ENCODE peak calls at places on chromosome 16, in six cellular contexts. K is activated naive CD4-positive, alpha-beta T cell treated with Interleukin-2 at 50 U/mL for 16 hours; C is type B pancreatic cell; B is activated T-helper 1 cell treated with Interleukin-2 at 50 U/mL for 16 hours; U is substantia nigra; I is germinal center. Y is an unnamed sample.

GRCh38 chr16:324451-325334 is 27.8 kb downstream of the AXIN1 start:
- DNase-seq in K (peak; percentile 64), C (no peak), B (peak; percentile 65), U (no peak), I (peak; percentile 53), Y (no peak)

GRCh38 chr16:82990155-82990554 is 363.4 kb downstream of the CDH13 start:
- DNase-seq in K (no peak), C (no peak), B (no peak), U (no peak), I (no peak), Y (no peak)

GRCh38 chr16:53031323-53031942 is 21.3 kb downstream of the CHD9NB start:
- DNase-seq in K (no peak), C (no peak), B (no peak), U (no peak), I (no peak), Y (no peak)

GRCh38 chr16:27446721-27447120 is 44.7 kb downstream of the IL21R start:
- DNase-seq in K (peak; percentile 69), C (no peak), B (peak; percentile 75), U (no peak), I (peak; percentile 46), Y (peak; percentile 45)

GRCh38 chr16:85392756-85393673 is 220.1 kb upstream of the GSE1 start:
- DNase-seq in K (no peak), C (no peak), B (no peak), U (no peak), I (no peak), Y (peak; percentile 34)

GRCh38 chr16:65884018-65884417 is 482.5 kb upstream of the CDH5 start:
- DNase-seq in K (no peak), C (no peak), B (no peak), U (no peak), I (no peak), Y (no peak)

GRCh38 chr16:84036982-84037425 is 5.6 kb downstream of the SLC38A8 start:
- DNase-seq in K (no peak), C (no peak), B (no peak), U (no peak), I (no peak), Y (no peak)

GRCh38 chr16:67426950-67427349 is 4.0 kb upstream of the HSD11B2 start:
- DNase-seq in K (no peak), C (no peak), B (no peak), U (no peak), I (no peak), Y (no peak)

GRCh38 chr16:2388875-2389433 is 40.3 kb upstream of the CCNF start:
- DNase-seq in K (no peak), C (no peak), B (no peak), U (no peak), I (no peak), Y (no peak)

GRCh38 chr16:88782454-88783390 is 2.3 kb downstream of the PIEZO1 start:
- DNase-seq in K (peak; percentile 86), C (no peak), B (no peak), U (peak; percentile 34), I (no peak), Y (peak; percentile 45)

GRCh38 chr16:50298591-50299507 is 32.5 kb downstream of the ADCY7 start:
- DNase-seq in K (no peak), C (no peak), B (no peak), U (no peak), I (no peak), Y (peak; percentile 39)

GRCh38 chr16:22092143-22092933 is at the start of gene VWA3A:
- DNase-seq in K (no peak), C (no peak), B (no peak), U (peak; percentile 23), I (no peak), Y (no peak)

GRCh38 chr16:53882310-53882709 is 178.4 kb downstream of the FTO start:
- DNase-seq in K (no peak), C (no peak), B (no peak), U (no peak), I (no peak), Y (no peak)

GRCh38 chr16:80803341-80804060 is 897 bp downstream of the CDYL2 start:
- DNase-seq in K (peak; percentile 60), C (peak; percentile 69), B (peak; percentile 30), U (no peak), I (peak; percentile 76), Y (peak; percentile 63)

GRCh38 chr16:69831212-69832123 is 69.3 kb downstream of the WWP2 start:
- DNase-seq in K (no peak), C (no peak), B (no peak), U (no peak), I (no peak), Y (no peak)

GRCh38 chr16:9437115-9437514 is 345.7 kb downstream of the HAPSTR1 start:
- DNase-seq in K (no peak), C (no peak), B (no peak), U (no peak), I (no peak), Y (no peak)

GRCh38 chr16:17328971-17329370 is 141.8 kb downstream of the XYLT1 start:
- DNase-seq in K (no peak), C (no peak), B (no peak), U (no peak), I (no peak), Y (no peak)

GRCh38 chr16:85231959-85232358 is 119.7 kb upstream of the CIBAR2 start:
- DNase-seq in K (no peak), C (no peak), B (no peak), U (no peak), I (no peak), Y (no peak)

GRCh38 chr16:22692034-22692433 is 121.9 kb upstream of the HS3ST2 start:
- DNase-seq in K (no peak), C (no peak), B (no peak), U (no peak), I (no peak), Y (no peak)

GRCh38 chr16:86831366-86831765 is 253.0 kb downstream of the FOXL1 start:
- DNase-seq in K (no peak), C (no peak), B (no peak), U (no peak), I (no peak), Y (no peak)

GRCh38 chr16:24505959-24506358 is 33.4 kb upstream of the RBBP6 start:
- DNase-seq in K (no peak), C (no peak), B (no peak), U (no peak), I (no peak), Y (no peak)

GRCh38 chr16:19140392-19140791 is 26.6 kb downstream of the ITPRIPL2 start:
- DNase-seq in K (no peak), C (no peak), B (no peak), U (no peak), I (no peak), Y (no peak)

Y was measured in lower lobe of right lung.